ENCODE peak calls at places on chromosomes 2 and 18, in ten cellular contexts. One of them, this sample, is unnamed. For H3K27me3, the result is how much of the 10 kb centered on the place peaks cover.

GRCh38 chr2:9370746-9371145 is 52.6 kb downstream of the ITGB1BP1 start:
- DNase-seq in sigmoid colon: no peak
- DNase-seq in spleen: no peak
- DNase-seq in upper lobe of left lung: no peak
- DNase-seq in breast epithelium: no peak
- DNase-seq in endothelial cell of umbilical vein: no peak
- DNase-seq in transverse colon: no peak
- DNase-seq in GM23338: no peak
- DNase-seq in HL-60: no peak
- DNase-seq in stomach: no peak
- DNase-seq in this sample: no peak

GRCh38 chr18:74499633-74500032 is 3.5 kb downstream of the CNDP2 start:
- DNase-seq in sigmoid colon: peak
- DNase-seq in spleen: peak
- DNase-seq in upper lobe of left lung: peak
- DNase-seq in breast epithelium: peak
- DNase-seq in endothelial cell of umbilical vein: no peak
- DNase-seq in transverse colon: peak
- DNase-seq in GM23338: no peak
- DNase-seq in HL-60: peak
- DNase-seq in stomach: peak
- DNase-seq in this sample: peak

GRCh38 chr2:61952291-61952690 is 46.8 kb downstream of the COMMD1 start:
- DNase-seq in sigmoid colon: no peak
- DNase-seq in spleen: no peak
- DNase-seq in upper lobe of left lung: no peak
- DNase-seq in breast epithelium: no peak
- DNase-seq in endothelial cell of umbilical vein: no peak
- DNase-seq in transverse colon: no peak
- DNase-seq in GM23338: no peak
- DNase-seq in HL-60: no peak
- DNase-seq in stomach: no peak
- DNase-seq in this sample: no peak

GRCh38 chr2:212330263-212330662 is 208.3 kb downstream of the ERBB4 start:
- DNase-seq in sigmoid colon: peak
- DNase-seq in spleen: peak
- DNase-seq in upper lobe of left lung: peak
- DNase-seq in breast epithelium: peak
- DNase-seq in endothelial cell of umbilical vein: no peak
- DNase-seq in transverse colon: no peak
- DNase-seq in GM23338: no peak
- DNase-seq in HL-60: no peak
- DNase-seq in stomach: peak
- DNase-seq in this sample: no peak

GRCh38 chr18:48864876-48865275 is 85.9 kb downstream of the SMAD7 start:
- DNase-seq in sigmoid colon: no peak
- DNase-seq in spleen: peak
- DNase-seq in upper lobe of left lung: no peak
- DNase-seq in breast epithelium: no peak
- DNase-seq in endothelial cell of umbilical vein: no peak
- DNase-seq in transverse colon: no peak
- DNase-seq in GM23338: no peak
- DNase-seq in HL-60: no peak
- DNase-seq in stomach: no peak
- DNase-seq in this sample: no peak

GRCh38 chr18:59988098-59988706 is 88.4 kb downstream of the PMAIP1 start:
- DNase-seq in sigmoid colon: no peak
- DNase-seq in spleen: no peak
- DNase-seq in upper lobe of left lung: peak
- DNase-seq in breast epithelium: no peak
- DNase-seq in endothelial cell of umbilical vein: peak
- DNase-seq in transverse colon: peak
- DNase-seq in GM23338: peak
- DNase-seq in HL-60: peak
- DNase-seq in stomach: peak
- DNase-seq in this sample: no peak

GRCh38 chr2:241202681-241203080 is 14.2 kb downstream of the ANO7 start:
- DNase-seq in sigmoid colon: no peak
- DNase-seq in spleen: no peak
- DNase-seq in upper lobe of left lung: no peak
- DNase-seq in breast epithelium: no peak
- DNase-seq in endothelial cell of umbilical vein: no peak
- DNase-seq in transverse colon: no peak
- DNase-seq in GM23338: no peak
- DNase-seq in HL-60: no peak
- DNase-seq in stomach: no peak
- DNase-seq in this sample: no peak

GRCh38 chr2:96259497-96259921 is 6.3 kb downstream of the TMEM127 start:
- DNase-seq in sigmoid colon: peak
- DNase-seq in spleen: no peak
- DNase-seq in upper lobe of left lung: peak
- DNase-seq in breast epithelium: no peak
- DNase-seq in endothelial cell of umbilical vein: no peak
- DNase-seq in transverse colon: peak
- DNase-seq in GM23338: no peak
- DNase-seq in HL-60: peak
- DNase-seq in stomach: peak
- DNase-seq in this sample: no peak

GRCh38 chr2:12501469-12502147 is 215.1 kb upstream of the TRIB2 start:
- DNase-seq in sigmoid colon: peak
- DNase-seq in spleen: peak
- DNase-seq in upper lobe of left lung: peak
- DNase-seq in breast epithelium: no peak
- DNase-seq in endothelial cell of umbilical vein: peak
- DNase-seq in transverse colon: peak
- DNase-seq in GM23338: no peak
- DNase-seq in HL-60: no peak
- DNase-seq in stomach: no peak
- DNase-seq in this sample: no peak

GRCh38 chr2:12592296-12592695 is 124.4 kb upstream of the TRIB2 start:
- DNase-seq in sigmoid colon: no peak
- DNase-seq in spleen: no peak
- DNase-seq in upper lobe of left lung: no peak
- DNase-seq in breast epithelium: no peak
- DNase-seq in endothelial cell of umbilical vein: no peak
- DNase-seq in transverse colon: no peak
- DNase-seq in GM23338: no peak
- DNase-seq in HL-60: no peak
- DNase-seq in stomach: no peak
- DNase-seq in this sample: no peak

GRCh38 chr2:74584088-74584645 is 29.6 kb downstream of the DOK1 start:
- DNase-seq in sigmoid colon: no peak
- DNase-seq in spleen: no peak
- DNase-seq in upper lobe of left lung: no peak
- DNase-seq in breast epithelium: no peak
- DNase-seq in endothelial cell of umbilical vein: no peak
- DNase-seq in transverse colon: no peak
- DNase-seq in GM23338: no peak
- DNase-seq in HL-60: no peak
- DNase-seq in stomach: no peak
- DNase-seq in this sample: no peak

GRCh38 chr18:32542221-32542798 is 71.6 kb upstream of the GAREM1 start:
- DNase-seq in sigmoid colon: no peak
- DNase-seq in spleen: no peak
- DNase-seq in upper lobe of left lung: no peak
- DNase-seq in breast epithelium: no peak
- DNase-seq in endothelial cell of umbilical vein: no peak
- DNase-seq in transverse colon: no peak
- DNase-seq in GM23338: peak
- DNase-seq in HL-60: no peak
- DNase-seq in stomach: no peak
- DNase-seq in this sample: no peak

GRCh38 chr2:27407798-27408491 is 1.4 kb downstream of the PPM1G start:
- DNase-seq in sigmoid colon: no peak
- DNase-seq in spleen: no peak
- DNase-seq in upper lobe of left lung: no peak
- DNase-seq in breast epithelium: no peak
- DNase-seq in endothelial cell of umbilical vein: peak
- DNase-seq in transverse colon: peak
- DNase-seq in GM23338: peak
- DNase-seq in HL-60: peak
- DNase-seq in stomach: no peak
- DNase-seq in this sample: no peak

GRCh38 chr2:7899241-7899640 is 782.6 kb upstream of the ID2 start:
- DNase-seq in sigmoid colon: no peak
- DNase-seq in spleen: no peak
- DNase-seq in upper lobe of left lung: no peak
- DNase-seq in breast epithelium: no peak
- DNase-seq in endothelial cell of umbilical vein: no peak
- DNase-seq in transverse colon: no peak
- DNase-seq in GM23338: peak
- DNase-seq in HL-60: peak
- DNase-seq in stomach: no peak
- DNase-seq in this sample: no peak

GRCh38 chr2:70340921-70341765 is 39.3 kb upstream of the FAM136A start:
- DNase-seq in sigmoid colon: no peak
- DNase-seq in spleen: no peak
- DNase-seq in upper lobe of left lung: peak
- DNase-seq in breast epithelium: no peak
- DNase-seq in endothelial cell of umbilical vein: peak
- DNase-seq in transverse colon: peak
- DNase-seq in GM23338: peak
- DNase-seq in HL-60: peak
- DNase-seq in stomach: no peak
- DNase-seq in this sample: no peak

DNA sequence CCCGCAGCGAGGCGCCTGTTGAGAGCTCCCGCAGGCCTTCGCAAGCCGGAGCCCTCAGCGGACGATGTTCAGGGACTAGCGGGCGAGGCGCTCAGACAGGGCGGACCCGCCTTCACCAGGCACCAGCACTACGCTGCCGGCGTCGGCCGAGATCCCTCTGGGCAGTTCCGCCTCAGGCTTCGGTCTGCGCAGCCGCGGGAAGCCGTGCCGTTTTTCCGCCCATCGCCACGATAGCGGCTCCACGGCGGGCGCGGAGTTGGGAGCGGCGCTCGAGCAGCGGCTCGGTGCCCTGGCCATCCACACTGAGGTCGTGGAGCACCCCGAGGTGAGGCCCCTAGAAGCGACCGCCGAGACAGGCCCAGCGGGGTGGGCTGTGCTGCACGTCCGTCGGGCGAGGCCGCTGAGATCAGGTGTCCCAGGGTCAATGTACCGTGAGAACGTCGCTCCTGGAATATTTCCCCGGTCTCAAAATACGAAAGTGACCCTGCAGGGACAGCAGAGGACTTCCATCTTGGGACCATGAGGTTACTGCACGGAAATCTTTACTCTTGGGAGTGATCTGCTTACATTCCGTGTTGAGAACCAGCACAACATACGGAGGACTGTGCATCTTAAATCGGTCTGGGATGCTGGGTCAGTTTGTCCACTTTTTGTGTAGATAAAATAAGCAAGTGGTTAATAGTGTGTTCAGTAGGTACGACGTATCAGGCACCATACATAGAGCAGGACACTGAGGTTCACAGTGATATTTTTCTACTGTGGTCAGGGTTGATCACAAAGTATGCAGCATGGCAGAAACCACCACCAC is 13.3 kb upstream of the MTIF2 start:
- DNase-seq in sigmoid colon: peak
- DNase-seq in spleen: peak
- DNase-seq in upper lobe of left lung: peak
- DNase-seq in breast epithelium: peak
- DNase-seq in endothelial cell of umbilical vein: peak
- DNase-seq in transverse colon: peak
- DNase-seq in GM23338: peak
- DNase-seq in HL-60: peak
- DNase-seq in stomach: peak
- DNase-seq in this sample: peak
- TF ChIP-seq POLR2AphosphoS5 in sigmoid colon: peak
- TF ChIP-seq POLR2AphosphoS5 in spleen: peak
- TF ChIP-seq POLR2AphosphoS5 in upper lobe of left lung: peak
- TF ChIP-seq POLR2AphosphoS5 in breast epithelium: peak
- TF ChIP-seq POLR2AphosphoS5 in endothelial cell of umbilical vein: peak
- TF ChIP-seq POLR2AphosphoS5 in transverse colon: peak
- TF ChIP-seq POLR2AphosphoS5 in GM23338: peak
- TF ChIP-seq POLR2AphosphoS5 in HL-60: peak
- TF ChIP-seq POLR2AphosphoS5 in stomach: peak
- TF ChIP-seq POLR2AphosphoS5 in this sample: peak

GRCh38 chr2:65481961-65482360 is 49.6 kb upstream of the SPRED2 start:
- DNase-seq in sigmoid colon: no peak
- DNase-seq in spleen: no peak
- DNase-seq in upper lobe of left lung: no peak
- DNase-seq in breast epithelium: no peak
- DNase-seq in endothelial cell of umbilical vein: no peak
- DNase-seq in transverse colon: no peak
- DNase-seq in GM23338: no peak
- DNase-seq in HL-60: no peak
- DNase-seq in stomach: no peak
- DNase-seq in this sample: no peak
- TF ChIP-seq CTCF in sigmoid colon: no peak
- TF ChIP-seq CTCF in spleen: no peak
- TF ChIP-seq CTCF in upper lobe of left lung: no peak
- TF ChIP-seq CTCF in breast epithelium: no peak
- TF ChIP-seq CTCF in endothelial cell of umbilical vein: no peak
- TF ChIP-seq CTCF in transverse colon: no peak
- TF ChIP-seq CTCF in GM23338: no peak
- TF ChIP-seq CTCF in HL-60: no peak
- TF ChIP-seq CTCF in stomach: no peak
- TF ChIP-seq CTCF in this sample: no peak

GRCh38 chr2:108309903-108310302 is 21.2 kb downstream of the SULT1C2 start:
- DNase-seq in sigmoid colon: no peak
- DNase-seq in spleen: no peak
- DNase-seq in upper lobe of left lung: no peak
- DNase-seq in breast epithelium: no peak
- DNase-seq in endothelial cell of umbilical vein: no peak
- DNase-seq in transverse colon: no peak
- DNase-seq in GM23338: no peak
- DNase-seq in HL-60: no peak
- DNase-seq in stomach: no peak
- DNase-seq in this sample: no peak

GRCh38 chr2:108301558-108301957 is 12.9 kb downstream of the SULT1C2 start:
- DNase-seq in sigmoid colon: no peak
- DNase-seq in spleen: no peak
- DNase-seq in upper lobe of left lung: no peak
- DNase-seq in breast epithelium: no peak
- DNase-seq in endothelial cell of umbilical vein: no peak
- DNase-seq in transverse colon: no peak
- DNase-seq in GM23338: no peak
- DNase-seq in HL-60: no peak
- DNase-seq in stomach: peak
- DNase-seq in this sample: no peak

GRCh38 chr2:108305901-108306300 is 17.2 kb downstream of the SULT1C2 start:
- DNase-seq in sigmoid colon: no peak
- DNase-seq in spleen: no peak
- DNase-seq in upper lobe of left lung: no peak
- DNase-seq in breast epithelium: no peak
- DNase-seq in endothelial cell of umbilical vein: no peak
- DNase-seq in transverse colon: no peak
- DNase-seq in GM23338: no peak
- DNase-seq in HL-60: no peak
- DNase-seq in stomach: no peak
- DNase-seq in this sample: no peak

GRCh38 chr2:108304975-108305374 is 16.3 kb downstream of the SULT1C2 start:
- DNase-seq in sigmoid colon: no peak
- DNase-seq in spleen: no peak
- DNase-seq in upper lobe of left lung: no peak
- DNase-seq in breast epithelium: no peak
- DNase-seq in endothelial cell of umbilical vein: no peak
- DNase-seq in transverse colon: no peak
- DNase-seq in GM23338: no peak
- DNase-seq in HL-60: no peak
- DNase-seq in stomach: no peak
- DNase-seq in this sample: no peak
- H3K27me3 ChIP-seq in sigmoid colon: under half
- H3K27me3 ChIP-seq in spleen: under half
- H3K27me3 ChIP-seq in upper lobe of left lung: under half
- H3K27me3 ChIP-seq in breast epithelium: under half
- H3K27me3 ChIP-seq in endothelial cell of umbilical vein: under half
- H3K27me3 ChIP-seq in transverse colon: under half
- H3K27me3 ChIP-seq in GM23338: under half
- H3K27me3 ChIP-seq in HL-60: under half
- H3K27me3 ChIP-seq in stomach: under half
- H3K27me3 ChIP-seq in this sample: under half

GRCh38 chr18:51006948-51007786 is 22.8 kb upstream of the SMAD4 start:
- DNase-seq in sigmoid colon: no peak
- DNase-seq in spleen: no peak
- DNase-seq in upper lobe of left lung: no peak
- DNase-seq in breast epithelium: no peak
- DNase-seq in endothelial cell of umbilical vein: no peak
- DNase-seq in transverse colon: no peak
- DNase-seq in GM23338: no peak
- DNase-seq in HL-60: no peak
- DNase-seq in stomach: no peak
- DNase-seq in this sample: no peak
- TF ChIP-seq POLR2AphosphoS5 in sigmoid colon: no peak
- TF ChIP-seq POLR2AphosphoS5 in spleen: no peak
- TF ChIP-seq POLR2AphosphoS5 in upper lobe of left lung: no peak
- TF ChIP-seq POLR2AphosphoS5 in breast epithelium: no peak
- TF ChIP-seq POLR2AphosphoS5 in endothelial cell of umbilical vein: no peak
- TF ChIP-seq POLR2AphosphoS5 in transverse colon: no peak
- TF ChIP-seq POLR2AphosphoS5 in GM23338: no peak
- TF ChIP-seq POLR2AphosphoS5 in HL-60: no peak
- TF ChIP-seq POLR2AphosphoS5 in stomach: no peak
- TF ChIP-seq POLR2AphosphoS5 in this sample: no peak